ENCODE peak calls at places on chromosomes 4 and X, in seven cellular contexts. J is NCI-H1092; F is NCI-H510A; V is tibial artery; E is activated CD8-positive, alpha-beta T cell treated with anti-CD3 and anti-CD28 coated beads for 36 hours; I is RPMI7951; Z is stimulated activated CD4-positive, alpha-beta T cell treated with anti-CD3 and anti-CD28 coated beads, Interleukin-1b, Interleukin-23, amount 100 ng/mL, for 24 hours. T is an unnamed sample.

GRCh38 chrX:136961594-136962135 is 72.1 kb downstream of the GPR101 start:
- DNase-seq in Z (no peak), V (no peak), F (no peak), J (no peak), I (no peak), E (no peak), T (no peak)

GRCh38 chr4:20255823-20256222 is 4.1 kb downstream of the SLIT2 start:
- DNase-seq in V (no peak), F (no peak), J (no peak), Z (no peak), I (no peak), E (no peak), T (no peak)

GRCh38 chrX:142891046-142891445 is 134.7 kb upstream of the SPANXN4 start:
- DNase-seq in J (no peak), F (no peak), V (no peak), Z (no peak), E (no peak), I (no peak), T (no peak)

GRCh38 chr4:6392407-6392806 is 80.0 kb downstream of the PPP2R2C start:
- DNase-seq in V (no peak), Z (no peak), J (no peak), I (no peak), E (no peak), F (no peak), T (no peak)

GRCh38 chr4:3871181-3871852 is 105.1 kb downstream of the ADRA2C start:
- DNase-seq in F (no peak), J (peak; percentile 28), Z (no peak), E (peak; percentile 57), I (no peak), V (no peak), T (no peak)

GRCh38 chr4:89324671-89325070 is 17.1 kb upstream of the GPRIN3 start:
- DNase-seq in F (no peak), E (peak; percentile 32), J (no peak), Z (no peak), V (no peak), I (no peak), T (no peak)

GRCh38 chr4:139651282-139652194 is 14.1 kb upstream of the MGST2 start:
- DNase-seq in Z (peak; percentile 53), E (peak; percentile 85), F (no peak), I (peak; percentile 66), J (peak; percentile 54), V (peak; percentile 74), T (peak; percentile 60)

GRCh38 chr4:165560941-165561340 is 182.1 kb downstream of the CPE start:
- DNase-seq in E (no peak), I (peak; percentile 19), V (no peak), Z (no peak), F (no peak), J (no peak), T (no peak)

GRCh38 chr4:36332023-36332781 is 50.8 kb downstream of the DTHD1 start:
- DNase-seq in F (no peak), Z (no peak), J (no peak), I (no peak), V (no peak), E (peak; percentile 26), T (no peak)

GRCh38 chrX:119093991-119094741 is 21.4 kb downstream of the CT47C1 start:
- DNase-seq in J (no peak), E (no peak), I (no peak), F (no peak), Z (no peak), V (no peak), T (peak; percentile 4)

GRCh38 chr4:38667005-38667771 is 3.2 kb downstream of the KLF3 start:
- DNase-seq in E (peak; percentile 78), Z (peak; percentile 30), V (peak; percentile 88), J (peak; percentile 65), I (peak; percentile 91), F (peak; percentile 57), T (peak; percentile 99)

GRCh38 chr4:87416965-87417364 is 5.4 kb upstream of the NUDT9 start:
- DNase-seq in F (no peak), J (no peak), E (no peak), Z (no peak), V (no peak), I (no peak), T (no peak)

GRCh38 chrX:151019837-151020236 is 36.7 kb downstream of the HMGB3 start:
- DNase-seq in F (no peak), E (no peak), J (no peak), I (peak; percentile 94), V (no peak), Z (no peak), T (no peak)

GRCh38 chr4:7192252-7193039 is at the start of gene SORCS2:
- DNase-seq in V (peak; percentile 21), I (peak; percentile 57), E (peak; percentile 50), J (peak; percentile 73), Z (peak; percentile 22), F (no peak), T (peak; percentile 42)

GRCh38 chr4:127410644-127411043 is 222.1 kb upstream of the INTU start:
- DNase-seq in Z (no peak), F (no peak), V (no peak), E (no peak), I (no peak), J (no peak), T (no peak)

GRCh38 chr4:14178421-14178820 is 550.9 kb upstream of the BOD1L1 start:
- DNase-seq in I (peak; percentile 61), F (no peak), V (no peak), Z (no peak), E (peak; percentile 3), J (no peak), T (peak; percentile 29)

GRCh38 chrX:96621811-96622210 is 62.8 kb upstream of the DIAPH2 start:
- DNase-seq in Z (no peak), I (no peak), E (no peak), V (no peak), J (no peak), F (no peak), T (no peak)

GRCh38 chr4:56466910-56467283 is 520 bp upstream of the SRP72 start:
- DNase-seq in J (no peak), I (peak; percentile 2), Z (no peak), E (no peak), F (no peak), V (no peak), T (no peak)

GRCh38 chrX:54921427-54922021 is 900 bp downstream of the TRO start:
- DNase-seq in V (peak; percentile 48), I (peak; percentile 78), E (peak; percentile 56), J (peak; percentile 68), F (peak; percentile 43), Z (peak; percentile 36), T (peak; percentile 72)

GRCh38 chr4:15147709-15148651 is 145.7 kb downstream of the CPEB2 start:
- DNase-seq in E (no peak), Z (no peak), V (no peak), F (no peak), J (no peak), I (no peak), T (no peak)

GRCh38 chr4:130336585-130337217 is 1240.7 kb downstream of the C4orf33 start:
- DNase-seq in F (no peak), V (no peak), Z (no peak), I (no peak), J (peak; percentile 17), E (no peak), T (peak; percentile 25)

GRCh38 chr4:1642196-1642951 is 41.7 kb downstream of the FAM53A start:
- DNase-seq in E (no peak), F (no peak), Z (no peak), I (no peak), J (no peak), V (no peak), T (no peak)

GRCh38 chrX:68648960-68649359 is 1.5 kb downstream of the STARD8 start:
- DNase-seq in E (no peak), J (no peak), V (no peak), I (peak; percentile 79), F (no peak), Z (no peak), T (no peak)

T was measured in H4.